ENCODE peak calls at places on chromosomes 3 and 15, in four cellular contexts. B, E, J and A are unnamed samples.

GRCh38 chr3:122892118-122892517 is 97.2 kb downstream of the SLC49A4 start:
- DNase-seq in B (no peak), E (no peak), J (no peak), A (no peak)

GRCh38 chr3:52561028-52561749 is 24.8 kb downstream of the UQCC5 start:
- DNase-seq in B (peak), E (no peak), J (no peak), A (no peak)

GRCh38 chr3:172104471-172105072 is 65.2 kb downstream of the FNDC3B start:
- DNase-seq in B (peak), E (no peak), J (peak), A (no peak)

GRCh38 chr3:107676469-107677309 is 153.9 kb downstream of the BBX start:
- DNase-seq in B (no peak), E (peak), J (no peak), A (peak)

GRCh38 chr15:73873889-73874511 is 636 bp downstream of the TBC1D21 start:
- DNase-seq in B (peak), E (peak), J (peak), A (peak)

GRCh38 chr3:57596495-57597239 is 477 bp downstream of the ARF4 start:
- DNase-seq in B (peak), E (peak), J (peak), A (peak)

GRCh38 chr15:90021108-90021507 is 20.0 kb downstream of the ZNF710 start:
- DNase-seq in B (no peak), E (no peak), J (no peak), A (no peak)

GRCh38 chr3:13657660-13658435 is 108.9 kb downstream of the FBLN2 start:
- DNase-seq in B (no peak), E (peak), J (peak), A (peak)

GRCh38 chr3:180926526-180926925 is 14.1 kb downstream of the FXR1 start:
- DNase-seq in B (no peak), E (peak), J (no peak), A (peak)

GRCh38 chr3:42638339-42638842 is 15.1 kb upstream of the ZBTB47 start:
- DNase-seq in B (no peak), E (no peak), J (no peak), A (no peak)

DNA sequence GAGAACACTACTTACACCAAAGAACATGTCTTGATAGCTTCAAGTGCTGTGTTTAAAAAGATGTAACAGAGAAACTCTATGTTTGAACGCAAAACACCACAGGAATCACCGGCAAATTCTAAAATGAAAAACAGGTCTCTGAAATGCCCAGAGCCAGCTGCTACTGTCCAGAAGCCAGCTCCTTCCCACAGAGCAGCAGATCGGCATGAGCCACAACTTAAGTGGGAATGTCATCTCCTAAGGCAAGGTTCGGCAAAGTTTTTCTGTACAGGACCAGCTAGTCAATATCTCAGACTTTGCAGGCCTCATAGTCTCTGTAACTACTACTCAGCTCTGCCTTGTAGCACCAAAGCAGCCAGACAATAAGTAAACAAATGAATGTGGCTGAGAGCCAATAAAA is 4.9 kb downstream of the PLOD2 start:
- DNase-seq in B (no peak), E (no peak), J (no peak), A (no peak)
- H3K4ac ChIP-seq in B (no peak), E (peak), J (no peak), A (no peak)

GRCh38 chr3:50242371-50242770 is 6.4 kb downstream of the GNAI2 start:
- DNase-seq in B (no peak), E (no peak), J (no peak), A (no peak)
- H3K4me2 ChIP-seq in B (no peak), E (no peak), J (no peak), A (no peak)

GRCh38 chr15:95761742-95762141 is 568.8 kb upstream of the NR2F2 start:
- DNase-seq in B (peak), E (no peak), J (no peak), A (no peak)

GRCh38 chr15:95760508-95760907 is 570.0 kb upstream of the NR2F2 start:
- DNase-seq in B (peak), E (no peak), J (peak), A (peak)

GRCh38 chr15:95765161-95765560 is 565.3 kb upstream of the NR2F2 start:
- DNase-seq in B (no peak), E (no peak), J (no peak), A (no peak)

GRCh38 chr15:95763426-95763825 is 567.1 kb upstream of the NR2F2 start:
- DNase-seq in B (no peak), E (no peak), J (no peak), A (no peak)
- H3K4ac ChIP-seq in B (no peak), E (no peak), J (no peak), A (no peak)

DNA sequence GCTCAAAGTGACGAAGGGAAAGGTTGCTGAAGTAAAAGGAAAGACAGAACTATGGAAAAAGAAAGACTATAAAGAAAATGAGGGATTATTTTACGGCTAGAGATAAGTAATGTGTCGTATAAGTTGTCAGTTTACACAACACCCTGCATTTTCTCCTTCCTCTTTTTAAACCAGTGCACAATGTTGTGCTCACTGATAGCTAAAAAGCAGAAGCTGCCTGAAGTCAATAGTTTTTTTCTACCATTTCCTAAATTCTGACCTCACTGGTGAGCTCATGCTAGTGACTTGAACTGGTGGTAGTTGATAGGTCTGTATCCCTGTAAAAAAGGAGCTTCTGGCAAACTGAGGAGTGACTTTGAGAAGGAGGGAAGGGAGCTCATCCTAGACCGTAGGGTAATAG is 368.6 kb upstream of the GBE1 start:
- DNase-seq in B (no peak), E (no peak), J (no peak), A (no peak)
- H3K4me2 ChIP-seq in B (no peak), E (no peak), J (no peak), A (no peak)

GRCh38 chr15:98649621-98649995 is 1.3 kb downstream of the IGF1R start:
- DNase-seq in B (no peak), E (no peak), J (no peak), A (peak)

GRCh38 chr15:98648654-98649537 is 557 bp downstream of the IGF1R start:
- DNase-seq in B (peak), E (peak), J (no peak), A (peak)

GRCh38 chr15:98646546-98647025 is 1.8 kb upstream of the IGF1R start:
- DNase-seq in B (no peak), E (no peak), J (no peak), A (no peak)

GRCh38 chr15:98647026-98647773 is 1.1 kb upstream of the IGF1R start:
- DNase-seq in B (peak), E (peak), J (peak), A (peak)

DNA sequence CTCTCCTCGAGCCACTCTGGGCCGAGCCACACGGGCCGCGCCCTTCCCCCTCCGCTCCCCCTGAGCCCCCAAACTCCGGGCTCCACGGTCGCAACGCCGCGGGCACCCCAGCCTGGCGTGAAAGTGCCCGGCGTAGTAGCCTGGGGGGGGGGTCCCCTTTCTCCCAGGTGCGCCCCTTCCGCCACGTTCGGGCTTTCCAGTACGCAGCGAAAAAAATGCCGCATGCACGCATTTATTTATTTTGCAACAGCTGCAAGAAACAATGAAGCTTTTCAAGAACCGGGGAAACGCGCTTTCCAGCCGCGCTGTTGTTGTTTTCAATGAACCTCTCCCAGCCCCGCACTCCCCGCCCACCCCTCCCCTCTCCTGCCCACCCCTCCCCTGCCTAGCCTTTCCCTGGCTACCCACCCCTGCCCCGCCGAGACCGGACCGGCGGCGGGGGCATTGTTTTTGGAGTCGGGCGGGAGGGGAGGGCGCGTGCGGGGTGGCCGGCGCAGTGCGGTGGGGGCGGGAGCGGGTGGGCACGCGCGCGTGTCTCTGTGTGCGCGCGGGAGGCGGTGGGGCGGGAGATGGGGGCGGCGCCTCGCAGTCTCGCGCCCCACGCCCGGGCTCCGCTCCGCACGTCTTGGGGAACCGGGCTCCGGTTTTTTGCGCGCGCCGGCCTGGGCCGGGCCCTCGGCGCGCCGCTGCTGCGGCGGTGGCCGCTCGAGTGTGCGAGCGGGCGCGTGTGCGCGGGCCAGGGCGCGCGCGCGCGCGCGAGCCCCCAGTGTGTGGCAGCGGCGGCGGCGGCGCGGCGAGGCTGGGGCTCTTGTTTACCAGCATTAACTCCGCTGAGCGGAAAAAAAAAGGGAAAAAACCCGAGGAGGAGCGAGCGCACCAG is at the start of gene IGF1R:
- DNase-seq in B (peak), E (peak), J (peak), A (peak)
- H3K4ac ChIP-seq in B (peak), E (peak), J (no peak), A (peak)